ENCODE peak calls at places on chromosome 12, in nine cellular contexts. D, T, P, Q, A, Z, V, K and F are unnamed samples.

GRCh38 chr12:116977465-116978380 is 67.0 kb downstream of the FBXW8 start:
- DNase-seq in P (no peak), D (no peak), K (no peak), Z (no peak), Q (no peak), V (no peak), A (no peak), T (no peak), F (no peak)

GRCh38 chr12:44126811-44127210 is 290.9 kb downstream of the TMEM117 start:
- DNase-seq in K (no peak), T (no peak), D (no peak), A (no peak), Z (no peak), V (no peak), Q (no peak), P (no peak), F (no peak)

GRCh38 chr12:30794591-30795409 is 40.0 kb upstream of the CAPRIN2 start:
- DNase-seq in V (peak; percentile 96), T (no peak), K (no peak), P (no peak), Z (peak; percentile 29), A (no peak), D (no peak), Q (no peak), F (peak; percentile 21)

GRCh38 chr12:50326636-50327284 is 43.4 kb upstream of the LIMA1 start:
- DNase-seq in D (no peak), P (peak; percentile 68), V (peak; percentile 47), T (no peak), Z (no peak), K (no peak), A (no peak), Q (no peak), F (peak; percentile 17)

GRCh38 chr12:20508362-20508761 is 140.0 kb downstream of the PDE3A start:
- DNase-seq in Z (no peak), Q (no peak), T (no peak), P (no peak), A (no peak), D (no peak), V (no peak), K (no peak), F (no peak)

GRCh38 chr12:79151956-79152355 is 287.4 kb downstream of the SYT1 start:
- DNase-seq in K (no peak), P (no peak), Q (no peak), D (no peak), Z (no peak), V (no peak), T (no peak), A (no peak), F (no peak)

GRCh38 chr12:88600272-88600671 is 20.0 kb upstream of the KITLG start:
- DNase-seq in D (no peak), Q (no peak), Z (no peak), T (no peak), P (no peak), V (no peak), A (no peak), K (no peak), F (peak; percentile 54)

GRCh38 chr12:113329022-113329790 is 5.7 kb downstream of the SLC8B1 start:
- DNase-seq in T (no peak), V (no peak), K (no peak), P (no peak), D (peak; percentile 4), A (no peak), Q (no peak), Z (no peak), F (no peak)

GRCh38 chr12:63450821-63451220 is 217.5 kb downstream of the DPY19L2 start:
- DNase-seq in T (no peak), A (no peak), Z (no peak), P (no peak), Q (no peak), K (no peak), D (no peak), V (peak; percentile 26), F (no peak)

GRCh38 chr12:108840605-108841328 is 16.6 kb downstream of the SSH1 start:
- DNase-seq in V (no peak), A (no peak), D (no peak), P (no peak), Z (no peak), Q (no peak), K (no peak), T (no peak), F (peak; percentile 83)

GRCh38 chr12:27293463-27293862 is 39.2 kb upstream of the BMAL2 start:
- DNase-seq in P (peak; percentile 52), K (no peak), Z (peak; percentile 53), V (no peak), A (no peak), D (peak; percentile 43), T (no peak), Q (peak; percentile 27), F (no peak)

GRCh38 chr12:6766651-6767300 is 613 bp downstream of the PTMS start:
- DNase-seq in T (peak; percentile 84), V (peak; percentile 71), P (peak; percentile 85), Z (peak; percentile 87), D (peak; percentile 82), Q (peak; percentile 85), A (peak; percentile 89), K (peak; percentile 77), F (no peak)

GRCh38 chr12:126668961-126669360 is 1598.0 kb upstream of the TMEM132C start:
- DNase-seq in A (no peak), V (no peak), Q (no peak), K (no peak), T (no peak), Z (no peak), P (no peak), D (no peak), F (peak; percentile 65)

GRCh38 chr12:19800884-19801283 is 361.6 kb downstream of the AEBP2 start:
- DNase-seq in Q (no peak), K (no peak), T (no peak), A (no peak), Z (no peak), V (no peak), D (no peak), P (no peak), F (no peak)

DNA sequence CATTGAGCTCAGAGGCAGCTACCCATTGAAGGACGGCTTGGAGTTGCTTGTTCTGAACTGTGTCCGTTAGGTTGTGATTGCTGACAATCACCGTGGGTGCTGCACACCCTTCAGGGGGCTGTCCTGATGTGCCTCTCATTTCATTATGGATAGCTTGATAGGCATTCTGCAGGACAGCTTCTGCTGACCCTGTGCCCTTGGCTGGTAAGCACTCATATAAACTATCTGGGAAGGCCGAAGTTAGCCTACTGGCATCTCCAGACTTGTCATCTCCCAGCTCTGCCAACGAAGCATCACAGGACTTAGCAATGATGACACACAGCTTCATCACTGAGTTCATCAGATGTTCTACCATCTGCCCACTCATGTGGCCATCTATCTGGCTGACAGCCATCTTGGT is 22.3 kb downstream of the AKAP3 start:
- DNase-seq in P (no peak), Z (no peak), T (no peak), K (no peak), A (no peak), D (no peak), Q (no peak), V (no peak), F (no peak)
- H3K4me3 ChIP-seq in P (no peak overlapping the region), Z (no peak overlapping the region), T (no peak overlapping the region), K (no peak overlapping the region), A (no peak overlapping the region), D (no peak overlapping the region), Q (no peak overlapping the region), V (no peak overlapping the region), F (no peak overlapping the region)

DNA sequence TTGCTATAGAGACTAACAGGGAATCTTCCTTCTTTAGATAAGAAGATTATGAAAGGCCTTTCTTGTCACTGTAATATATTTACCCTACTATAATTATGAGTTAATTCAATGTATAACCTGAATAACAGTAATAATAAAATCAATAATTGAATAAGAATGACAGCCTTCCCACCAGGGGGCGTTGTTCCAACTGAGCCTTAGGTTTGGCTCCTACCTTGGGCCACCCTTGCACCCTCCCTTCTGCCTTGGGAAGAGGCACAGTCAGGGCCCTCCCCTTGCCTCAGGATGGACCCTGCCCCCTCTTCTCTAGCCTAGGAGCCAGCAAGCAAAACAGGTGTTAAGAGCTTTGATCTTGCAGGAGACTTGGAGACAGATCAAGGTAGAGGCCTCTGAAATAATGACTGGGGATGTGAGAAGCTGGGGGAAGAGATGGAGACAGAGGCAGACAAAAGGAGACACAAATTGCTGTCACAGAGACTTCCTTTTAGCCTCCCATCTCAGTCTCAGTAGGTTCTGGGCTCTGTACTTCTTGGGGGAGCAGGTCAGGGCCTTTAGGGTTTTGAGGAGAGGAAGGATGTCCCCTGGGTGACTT is 40.1 kb upstream of the CISTR start:
- DNase-seq in D (peak; percentile 21), K (no peak), P (no peak), A (no peak), Q (no peak), Z (no peak), V (peak; percentile 47), T (no peak), F (no peak)
- TF ChIP-seq CTCF in D (peak; percentile 19), K (no peak), P (peak; percentile 39), A (peak; percentile 47), Q (peak; percentile 41), Z (peak; percentile 16), V (peak; percentile 79), T (peak; percentile 32), F (peak; percentile 63)

GRCh38 chr12:120216742-120217595 is 16.1 kb upstream of the RPLP0 start:
- DNase-seq in A (no peak), Z (no peak), K (no peak), Q (no peak), P (no peak), T (no peak), V (no peak), D (no peak), F (no peak)

GRCh38 chr12:120215357-120215735 is 14.4 kb upstream of the RPLP0 start:
- DNase-seq in V (no peak), Z (no peak), K (no peak), T (no peak), Q (no peak), D (no peak), A (no peak), P (no peak), F (no peak)

GRCh38 chr12:120213758-120214157 is 12.8 kb upstream of the RPLP0 start:
- DNase-seq in D (no peak), T (no peak), Q (no peak), Z (no peak), P (no peak), V (no peak), K (no peak), A (no peak), F (no peak)

GRCh38 chr12:120214626-120215356 is 13.9 kb upstream of the RPLP0 start:
- DNase-seq in Z (no peak), T (no peak), Q (no peak), A (no peak), V (no peak), K (no peak), P (no peak), D (no peak), F (no peak)

GRCh38 chr12:120215766-120216735 is 15.1 kb upstream of the RPLP0 start:
- DNase-seq in D (no peak), A (no peak), V (no peak), K (no peak), P (no peak), Q (no peak), T (no peak), Z (no peak), F (no peak)
- H3K36me3 ChIP-seq in D (peaks cover 12% of the 10 kb centered on the region), A (peaks cover 96% of the 10 kb centered on the region), V (peaks cover 48% of the 10 kb centered on the region), K (no peaks in the 10 kb centered on the region), P (peaks cover 46% of the 10 kb centered on the region), Q (peaks cover 98% of the 10 kb centered on the region), T (peaks cover 13% of the 10 kb centered on the region), Z (peaks cover 100% of the 10 kb centered on the region), F (peaks cover 50% of the 10 kb centered on the region)

DNA sequence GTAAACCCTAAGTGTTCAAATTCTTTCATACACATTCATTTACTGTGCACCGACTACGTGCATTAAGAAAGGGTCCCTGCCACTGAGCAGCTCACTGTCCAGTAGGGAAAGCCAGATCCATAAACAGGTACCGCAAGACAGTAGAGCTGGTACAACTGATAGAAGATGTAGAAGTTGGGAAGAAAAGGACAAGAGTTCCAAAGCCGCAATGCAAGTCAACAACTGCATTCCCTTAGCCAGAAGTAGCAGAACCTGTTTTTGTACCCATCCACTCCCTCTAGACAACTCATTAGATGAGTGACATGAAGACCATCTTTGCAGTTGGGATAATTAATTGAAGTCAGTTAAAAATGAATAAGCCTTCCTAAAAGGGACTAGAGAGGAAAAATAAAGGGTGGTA is 1.3 kb downstream of the SENP1 start:
- DNase-seq in P (no peak), A (no peak), Q (no peak), T (no peak), K (no peak), V (no peak), Z (no peak), D (no peak), F (no peak)
- H3K4me3 ChIP-seq in P (peak overlapping the region; percentile 82), A (peak overlapping the region; percentile 93), Q (peak overlapping the region; percentile 94), T (peak overlapping the region; percentile 75), K (no peak overlapping the region), V (peak overlapping the region; percentile 94), Z (peak overlapping the region; percentile 64), D (no peak overlapping the region), F (peak overlapping the region; percentile 88)